ENCODE peak calls at places on chromosomes 5 and 9, in seven cellular contexts. K is lower leg skin, A is foreskin keratinocyte, L is fibroblast of mammary gland, N is NB4, T is mucosa of descending colon, Q is lower lobe of right lung. J is an unnamed sample.

GRCh38 chr9:4301971-4302427 is 2.1 kb upstream of the GLIS3 start:
- DNase-seq in L (peak; percentile 100), A (peak; percentile 82), K (peak; percentile 47), N (peak; percentile 73), Q (no peak), T (peak; percentile 17), J (no peak)

GRCh38 chr5:145587308-145588071 is 247.7 kb downstream of the PRELID2 start:
- DNase-seq in Q (no peak), K (no peak), A (peak; percentile 59), T (no peak), L (peak; percentile 92), N (no peak), J (no peak)

GRCh38 chr9:112556497-112557085 is 70.0 kb downstream of the KIAA1958 start:
- DNase-seq in L (peak; percentile 40), A (peak; percentile 58), K (no peak), T (no peak), Q (no peak), N (no peak), J (no peak)

GRCh38 chr5:61735531-61735930 is 403.5 kb downstream of the ZSWIM6 start:
- DNase-seq in N (no peak), K (no peak), L (peak; percentile 28), A (no peak), Q (no peak), T (no peak), J (no peak)

GRCh38 chr5:158100373-158100902 is 241.5 kb upstream of the CLINT1 start:
- DNase-seq in L (peak; percentile 16), K (no peak), A (no peak), T (no peak), Q (no peak), N (no peak), J (no peak)

GRCh38 chr5:125433457-125433856 is 687.0 kb upstream of the ZNF608 start:
- DNase-seq in N (no peak), K (no peak), Q (no peak), T (no peak), A (no peak), L (no peak), J (no peak)

GRCh38 chr9:128992995-128993394 is 35.1 kb downstream of the SH3GLB2 start:
- DNase-seq in T (no peak), N (no peak), K (no peak), L (peak; percentile 16), A (no peak), Q (no peak), J (no peak)

GRCh38 chr9:10146517-10147331 is 466.1 kb downstream of the PTPRD start:
- DNase-seq in A (peak; percentile 27), K (no peak), N (no peak), Q (no peak), L (no peak), T (no peak), J (no peak)

GRCh38 chr5:2686296-2686695 is 65.2 kb downstream of the IRX2 start:
- DNase-seq in A (peak; percentile 46), Q (no peak), T (no peak), K (peak; percentile 38), N (no peak), L (no peak), J (no peak)

GRCh38 chr9:16436545-16436944 is 433.9 kb downstream of the BNC2 start:
- DNase-seq in K (no peak), N (no peak), T (no peak), A (no peak), L (no peak), Q (no peak), J (no peak)

GRCh38 chr9:2613730-2614271 is 7.8 kb upstream of the VLDLR start:
- DNase-seq in A (no peak), T (no peak), N (no peak), K (no peak), L (no peak), Q (no peak), J (no peak)

GRCh38 chr5:1853531-1853930 is 29.2 kb downstream of the IRX4 start:
- DNase-seq in L (no peak), T (no peak), K (no peak), Q (no peak), A (no peak), N (no peak), J (no peak)

GRCh38 chr9:134384811-134385479 is 58.7 kb downstream of the RXRA start:
- DNase-seq in K (no peak), T (no peak), N (peak; percentile 24), L (no peak), A (no peak), Q (no peak), J (no peak)

GRCh38 chr5:169701910-169702451 is 64.9 kb downstream of the DOCK2 start:
- DNase-seq in N (peak; percentile 19), Q (no peak), K (no peak), T (no peak), L (peak; percentile 67), A (no peak), J (no peak)

GRCh38 chr9:137486545-137487453 is 27.7 kb upstream of the NSMF start:
- DNase-seq in K (no peak), T (no peak), L (no peak), A (no peak), Q (peak; percentile 39), N (no peak), J (no peak)

GRCh38 chr5:64637837-64638443 is 52.4 kb upstream of the SHISAL2B start:
- DNase-seq in A (no peak), K (no peak), Q (no peak), N (peak; percentile 4), T (no peak), L (no peak), J (no peak)
- TF ChIP-seq CTCF in A (peak; percentile 26), K (no peak), Q (no peak), N (no peak), T (no peak), L (no peak), J (no peak)

GRCh38 chr9:115152281-115152680 is 34.3 kb upstream of the TNC start:
- DNase-seq in T (no peak), A (no peak), Q (no peak), L (no peak), K (no peak), N (no peak), J (no peak)

GRCh38 chr9:115158666-115159481 is 40.9 kb upstream of the TNC start:
- DNase-seq in L (peak; percentile 83), Q (no peak), A (no peak), T (no peak), K (no peak), N (no peak), J (no peak)

GRCh38 chr9:115157245-115157674 is 39.3 kb upstream of the TNC start:
- DNase-seq in A (peak; percentile 96), N (no peak), L (peak; percentile 87), K (no peak), Q (no peak), T (no peak), J (no peak)

DNA sequence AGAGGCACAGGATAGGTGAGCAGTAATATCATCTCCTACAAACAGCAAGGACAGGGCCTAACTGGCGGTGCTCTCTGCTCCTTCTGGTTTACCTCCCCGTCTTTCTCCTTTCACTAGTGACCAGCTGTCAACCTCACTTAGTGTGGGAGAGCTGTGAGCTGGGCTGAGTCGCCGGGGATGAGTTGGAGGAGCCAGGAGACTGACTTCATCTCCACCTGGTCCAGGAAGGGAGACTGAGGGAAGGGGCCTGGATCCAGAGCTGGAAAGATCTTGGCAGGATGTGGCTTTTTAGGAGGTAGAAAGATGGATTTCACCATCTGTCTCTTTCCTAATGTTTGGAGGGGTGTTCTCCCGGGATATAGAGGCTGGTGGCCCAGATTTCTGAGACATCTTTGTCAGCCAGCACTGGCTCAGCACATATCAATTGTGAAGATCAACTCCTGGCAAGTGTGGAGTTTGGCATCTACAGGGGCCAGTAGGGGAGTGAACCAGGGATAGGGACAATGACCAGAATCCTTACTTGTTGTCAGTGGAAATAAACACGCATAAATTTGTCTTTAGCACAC is 37.1 kb upstream of the TNC start:
- DNase-seq in L (no peak), K (no peak), Q (no peak), N (no peak), A (no peak), T (no peak), J (no peak)
- TF ChIP-seq CTCF in L (no peak), K (no peak), Q (no peak), N (no peak), A (no peak), T (no peak), J (no peak)

GRCh38 chr9:123960965-123961364 is 31.0 kb upstream of the DENND1A start:
- DNase-seq in Q (no peak), L (no peak), A (no peak), N (peak; percentile 26), T (no peak), K (no peak), J (no peak)
- TF ChIP-seq CTCF in Q (no peak), L (no peak), A (no peak), N (no peak), T (no peak), K (no peak), J (no peak)

GRCh38 chr9:101711330-101711941 is 27.0 kb downstream of the GRIN3A start:
- DNase-seq in Q (no peak), L (peak; percentile 8), T (peak; percentile 20), A (no peak), N (peak; percentile 36), K (no peak), J (no peak)
- TF ChIP-seq CTCF in Q (peak; percentile 47), L (peak; percentile 72), T (no peak), A (peak; percentile 46), N (peak; percentile 92), K (no peak), J (peak; percentile 61)

DNA sequence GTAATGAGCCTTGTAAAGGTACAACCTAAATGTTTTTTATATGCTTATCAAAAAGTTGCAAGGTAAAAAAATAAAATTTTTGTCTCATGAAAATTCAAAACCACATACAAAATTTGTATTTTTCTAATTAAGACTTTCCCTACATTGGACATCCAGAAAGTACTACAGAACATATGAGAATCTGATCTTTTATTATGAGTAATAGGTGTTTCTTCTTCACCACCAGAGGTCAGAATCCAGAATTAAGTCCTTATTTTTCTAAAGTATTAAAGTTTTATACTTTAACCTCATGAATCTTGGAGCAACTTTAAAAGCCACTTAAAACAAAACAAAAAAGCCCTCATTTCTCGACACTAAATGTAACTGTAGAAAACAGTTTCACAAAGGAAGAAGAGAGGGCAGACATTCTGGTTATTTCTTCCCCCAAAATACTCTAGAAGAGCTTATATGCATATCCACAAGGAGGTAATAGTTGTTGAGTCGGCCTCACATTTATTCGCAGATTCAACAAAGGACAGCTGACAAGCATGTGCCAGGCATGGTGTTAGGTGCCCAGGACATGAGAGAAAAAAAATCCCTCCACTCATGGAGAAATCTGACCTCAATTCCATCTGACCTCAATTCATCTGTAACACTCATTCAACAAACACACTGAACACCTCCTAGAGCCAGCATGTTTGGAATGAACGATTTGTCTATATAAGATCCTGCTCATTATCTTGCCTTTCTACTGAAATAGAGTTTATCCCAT is 69.2 kb downstream of the MLLT3 start:
- DNase-seq in T (no peak), L (peak; percentile 24), A (no peak), K (no peak), N (no peak), Q (no peak), J (no peak)
- TF ChIP-seq CTCF in T (no peak), L (peak; percentile 31), A (peak; percentile 52), K (no peak), N (no peak), Q (no peak), J (peak; percentile 20)